ENCODE peak calls at places on chromosomes 16 and 17, in nine cellular contexts. J, E, X, M, A, K, B, L and G are unnamed samples.

GRCh38 chr17:79258042-79258441 is 183.4 kb downstream of the ENGASE start:
- DNase-seq in J (no peak), X (no peak), M (no peak), E (no peak), A (no peak), K (no peak), L (no peak), B (no peak), G (no peak)

GRCh38 chr16:89037261-89038152 is 56.1 kb upstream of the ACSF3 start:
- DNase-seq in X (peak), E (no peak), B (no peak), J (peak), A (no peak), K (peak), L (peak), M (peak), G (no peak)

GRCh38 chr16:23469814-23470213 is 16.8 kb upstream of the COG7 start:
- DNase-seq in A (no peak), E (no peak), K (no peak), B (no peak), L (peak), J (no peak), X (no peak), M (no peak), G (no peak)

GRCh38 chr17:46814446-46814845 is 4.0 kb downstream of the WNT3 start:
- DNase-seq in K (no peak), B (no peak), J (no peak), L (no peak), M (no peak), X (no peak), A (no peak), E (no peak), G (no peak)

GRCh38 chr16:23826528-23827244 is 9.1 kb upstream of the PRKCB start:
- DNase-seq in B (no peak), E (no peak), L (no peak), M (no peak), X (no peak), A (no peak), K (no peak), J (no peak), G (no peak)

GRCh38 chr17:76727745-76728456 is 1.3 kb downstream of the METTL23 start:
- DNase-seq in A (peak), M (no peak), L (no peak), X (no peak), J (no peak), E (no peak), K (no peak), B (peak), G (no peak)

GRCh38 chr16:27287887-27288286 is 19.3 kb upstream of the NSMCE1 start:
- DNase-seq in X (no peak), A (no peak), M (no peak), L (no peak), J (no peak), B (no peak), E (no peak), K (no peak), G (no peak)

GRCh38 chr16:21656795-21657768 is 4.7 kb upstream of the IGSF6 start:
- DNase-seq in X (peak), M (no peak), K (peak), B (no peak), L (peak), J (peak), A (no peak), E (no peak), G (no peak)

GRCh38 chr17:43945074-43945824 is 3.0 kb upstream of the PPY start:
- DNase-seq in B (no peak), E (no peak), J (no peak), X (no peak), L (no peak), A (no peak), M (no peak), K (no peak), G (no peak)

GRCh38 chr17:76951375-76951905 is 83.2 kb downstream of the MGAT5B start:
- DNase-seq in A (no peak), K (no peak), B (no peak), J (no peak), E (no peak), M (no peak), L (no peak), X (no peak), G (no peak)

GRCh38 chr16:28596840-28597691 is at the start of gene SULT1A2:
- DNase-seq in X (peak), L (peak), J (no peak), A (peak), E (no peak), M (no peak), K (no peak), B (no peak), G (no peak)

GRCh38 chr17:45836047-45837044 is 8.3 kb upstream of the SPPL2C start:
- DNase-seq in A (no peak), X (no peak), M (no peak), B (no peak), E (no peak), J (no peak), K (no peak), L (no peak), G (no peak)

GRCh38 chr17:74777884-74778490 is 1.8 kb upstream of the NAT9 start:
- DNase-seq in B (no peak), K (no peak), L (no peak), E (no peak), M (no peak), J (no peak), X (no peak), A (no peak), G (no peak)

GRCh38 chr17:42133461-42134041 is 10.9 kb downstream of the HSPB9 start:
- DNase-seq in B (no peak), J (no peak), M (no peak), K (no peak), X (no peak), L (no peak), A (peak), E (no peak), G (no peak)

GRCh38 chr17:6394055-6394454 is 40.9 kb downstream of the AIPL1 start:
- DNase-seq in L (no peak), J (no peak), M (no peak), X (no peak), B (no peak), K (no peak), A (no peak), E (no peak), G (no peak)

GRCh38 chr17:79272220-79272619 is 197.6 kb downstream of the ENGASE start:
- DNase-seq in L (no peak), B (no peak), A (no peak), X (no peak), K (no peak), M (no peak), J (no peak), E (no peak), G (no peak)

GRCh38 chr17:20896153-20896649 is 146.6 kb downstream of the USP22 start:
- DNase-seq in K (peak), J (no peak), L (no peak), X (no peak), A (no peak), B (peak), E (no peak), M (no peak), G (no peak)

GRCh38 chr16:47946077-47946476 is 209.7 kb downstream of the ABCC12 start:
- DNase-seq in J (no peak), B (no peak), E (no peak), A (no peak), K (no peak), X (no peak), L (no peak), M (no peak), G (no peak)

GRCh38 chr17:75847595-75848522 is 3.7 kb upstream of the UNC13D start:
- DNase-seq in X (no peak), K (no peak), B (peak), M (no peak), L (no peak), J (no peak), A (peak), E (no peak), G (no peak)

GRCh38 chr17:80663783-80664206 is 119.2 kb downstream of the RPTOR start:
- DNase-seq in B (peak), M (peak), K (no peak), A (no peak), J (no peak), L (no peak), X (peak), E (no peak), G (no peak)

GRCh38 chr16:10575506-10576130 is 4.8 kb downstream of the EMP2 start:
- DNase-seq in J (no peak), L (no peak), M (no peak), A (no peak), X (no peak), E (no peak), B (no peak), K (no peak), G (no peak)

GRCh38 chr17:37312137-37312923 is 63.5 kb upstream of the C17orf78 start:
- DNase-seq in X (no peak), B (no peak), A (no peak), L (no peak), E (no peak), J (no peak), K (no peak), M (no peak), G (no peak)

GRCh38 chr17:45974916-45975630 is 24.0 kb upstream of the STH start:
- DNase-seq in K (no peak), M (no peak), A (no peak), L (no peak), B (no peak), J (no peak), E (no peak), X (no peak), G (no peak)

DNA sequence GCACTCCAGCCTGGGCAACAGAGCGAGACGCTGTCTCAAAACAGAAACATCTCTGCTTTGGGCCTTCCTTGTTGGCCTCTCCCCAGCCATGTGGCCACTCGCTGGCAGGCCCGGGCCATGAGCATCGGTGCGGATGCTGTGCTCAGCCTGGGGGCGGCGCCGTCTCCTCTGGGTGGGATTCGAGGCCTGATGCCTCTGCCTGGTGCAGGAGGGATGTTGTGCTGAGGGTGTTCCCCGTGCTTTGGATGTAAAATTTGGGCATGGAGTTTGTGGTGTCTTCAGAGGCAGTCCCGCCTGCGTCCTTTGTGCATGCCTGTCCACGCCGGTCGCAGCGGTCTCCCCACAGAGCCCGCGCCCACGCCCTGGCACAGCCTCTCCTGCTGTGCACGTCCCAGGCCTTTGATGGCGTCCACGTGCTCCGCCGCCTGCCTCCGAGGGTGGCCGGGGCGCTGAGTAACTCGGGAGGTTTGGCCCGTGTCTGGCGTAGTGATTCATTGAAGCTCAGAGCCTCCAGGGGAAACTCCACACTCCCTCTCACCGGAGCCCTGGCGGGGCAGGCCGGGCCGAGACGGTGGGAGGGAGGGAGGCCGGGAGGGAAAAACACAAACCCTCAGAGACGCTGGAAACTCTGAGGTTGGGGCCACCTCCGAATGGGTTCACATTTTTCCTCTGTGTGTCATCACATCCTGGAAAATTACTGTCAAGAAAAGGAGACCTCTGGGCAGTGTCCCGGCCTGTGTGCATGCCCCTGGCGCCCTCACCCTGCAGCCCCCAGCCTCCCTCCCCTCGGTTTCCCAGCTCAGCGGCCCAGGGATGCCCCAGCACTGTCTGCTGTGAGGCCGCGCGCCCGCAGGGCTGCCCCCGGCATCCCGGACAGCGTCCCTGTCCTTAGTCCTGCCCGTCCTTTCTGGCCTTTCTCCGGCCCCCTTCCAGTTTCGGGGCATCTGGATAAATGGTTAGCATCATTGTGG is 19.0 kb downstream of the CENPX start:
- DNase-seq in L (peak), E (peak), B (peak), K (peak), A (no peak), J (no peak), X (peak), M (peak), G (no peak)
- H3K27ac ChIP-seq in L (peak), E (peak), B (peak), K (no peak), A (no peak), J (peak), X (peak), M (peak), G (no peak)

DNA sequence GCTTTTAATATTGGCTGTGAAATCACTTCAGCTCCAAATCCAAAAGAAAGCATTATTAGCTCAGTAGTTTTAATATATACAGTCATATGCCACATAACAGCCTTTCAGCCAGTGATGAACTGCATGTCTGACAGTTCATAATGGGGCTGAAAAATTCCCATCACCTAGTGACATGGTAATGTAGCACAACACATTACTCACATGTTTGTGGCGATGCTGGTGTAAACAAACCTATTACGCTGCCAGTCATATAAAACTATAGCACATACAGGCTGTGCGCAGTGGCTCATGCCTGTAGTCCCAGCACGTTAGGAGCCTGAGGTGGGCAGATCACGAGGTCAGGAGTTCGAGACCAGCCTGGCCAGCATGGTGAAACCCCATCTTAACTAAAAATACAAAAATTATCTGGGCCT is 92.2 kb downstream of the TUBD1 start:
- DNase-seq in L (no peak), M (no peak), J (no peak), B (no peak), X (no peak), A (no peak), K (no peak), E (no peak), G (no peak)
- H3K27ac ChIP-seq in L (peak), M (no peak), J (no peak), B (no peak), X (no peak), A (no peak), K (no peak), E (no peak), G (no peak)

DNA sequence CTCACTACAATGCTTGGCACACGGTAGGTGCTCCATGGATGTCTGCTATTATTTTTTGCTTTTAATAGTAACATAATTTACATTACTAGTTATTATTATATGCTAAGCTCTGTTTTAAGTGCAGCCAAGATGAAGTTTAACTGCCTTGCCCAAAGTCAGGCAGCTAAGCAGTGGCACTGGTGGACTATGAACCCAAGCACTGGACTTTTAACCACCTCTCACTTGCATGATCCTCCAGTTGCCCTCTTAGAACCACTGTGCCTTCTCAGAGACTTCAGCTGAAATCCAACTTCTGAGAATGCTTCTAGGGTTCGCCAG is 1.5 kb upstream of the ZNF207 start:
- DNase-seq in L (no peak), M (no peak), J (no peak), A (no peak), E (no peak), X (no peak), K (no peak), B (no peak), G (no peak)
- H3K27ac ChIP-seq in L (no peak), M (no peak), J (no peak), A (no peak), E (no peak), X (no peak), K (no peak), B (no peak), G (no peak)

GRCh38 chr17:35725058-35725457 is 6.4 kb upstream of the RASL10B start:
- DNase-seq in K (no peak), J (no peak), M (no peak), B (no peak), A (no peak), E (no peak), L (no peak), X (no peak), G (no peak)
- H3K27ac ChIP-seq in K (no peak), J (no peak), M (no peak), B (peak), A (no peak), E (no peak), L (no peak), X (peak), G (no peak)

GRCh38 chr16:54447606-54448440 is 161.2 kb upstream of the IRX3 start:
- DNase-seq in E (no peak), M (peak), X (peak), K (no peak), B (no peak), A (no peak), J (no peak), L (peak), G (no peak)
- H3K27ac ChIP-seq in E (no peak), M (no peak), X (no peak), K (no peak), B (no peak), A (no peak), J (no peak), L (peak), G (peak)

GRCh38 chr16:29863669-29863984 is 601 bp upstream of the CDIPT start:
- DNase-seq in B (no peak), M (no peak), L (no peak), E (no peak), J (no peak), K (no peak), X (no peak), A (no peak), G (no peak)
- H3K27ac ChIP-seq in B (peak), M (peak), L (no peak), E (peak), J (no peak), K (peak), X (no peak), A (peak), G (peak)

DNA sequence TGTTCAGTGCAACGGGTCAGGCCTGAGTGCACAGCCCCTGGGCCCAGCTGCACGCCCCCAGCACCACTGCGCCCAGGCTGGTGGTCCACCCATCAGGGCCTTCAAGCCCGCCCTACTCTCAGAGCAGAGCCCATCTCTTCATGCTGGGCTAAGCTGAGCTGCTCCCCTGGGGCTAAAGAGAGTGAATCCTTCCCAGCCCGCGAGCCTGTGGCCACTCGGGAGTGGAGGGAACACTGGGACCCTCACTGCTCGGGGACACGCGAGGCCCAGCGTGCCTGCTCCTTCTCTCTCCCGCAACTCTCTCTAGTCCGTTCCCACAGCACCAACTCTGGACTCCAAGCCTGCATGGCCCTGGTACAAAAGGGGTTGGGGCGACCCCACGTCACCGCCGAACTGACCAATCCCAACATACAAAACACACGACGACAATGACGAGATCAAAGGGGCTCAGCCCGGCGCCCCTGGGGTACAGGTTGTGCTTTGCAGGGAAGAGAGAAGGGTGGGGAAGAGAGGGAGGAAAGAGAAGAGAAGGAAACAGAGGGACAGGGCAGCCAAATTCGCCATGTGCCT is 4.1 kb upstream of the SIRT7 start:
- DNase-seq in A (no peak), J (no peak), L (no peak), E (no peak), M (no peak), X (no peak), B (no peak), K (no peak), G (no peak)
- H3K27ac ChIP-seq in A (no peak), J (no peak), L (no peak), E (no peak), M (peak), X (no peak), B (no peak), K (no peak), G (no peak)